ENCODE peak calls at places on chromosomes 5 and 9, in four cellular contexts. H is BJ, B is PC-3, D is astrocyte of the cerebellum. W is an unnamed sample.

GRCh38 chr9:34343090-34343489 is 13.7 kb downstream of the NUDT2 start:
- DNase-seq in D (no peak), B (no peak), H (no peak), W (no peak)

GRCh38 chr5:103373576-103374472 is 115.3 kb downstream of the MACIR start:
- DNase-seq in H (no peak), D (no peak), B (no peak), W (no peak)

GRCh38 chr5:41256400-41256799 is 43.1 kb upstream of the C6 start:
- DNase-seq in B (peak), H (no peak), D (peak), W (no peak)

GRCh38 chr9:121819511-121820231 is 168.2 kb downstream of the DAB2IP start:
- DNase-seq in H (no peak), B (no peak), D (no peak), W (peak)

GRCh38 chr5:160799160-160799559 is 52.9 kb downstream of the ATP10B start:
- DNase-seq in D (no peak), B (no peak), H (no peak), W (no peak)

GRCh38 chr5:137310051-137310730 is 188.9 kb downstream of the SPOCK1 start:
- DNase-seq in H (peak), D (peak), B (peak), W (peak)

GRCh38 chr5:77774981-77775772 is 962 bp downstream of the TBCA start:
- DNase-seq in D (peak), B (peak), H (no peak), W (peak)

GRCh38 chr5:26329562-26330189 is 708.7 kb downstream of the CDH9 start:
- DNase-seq in H (no peak), B (peak), D (no peak), W (no peak)

GRCh38 chr5:95712347-95712958 is 18.7 kb upstream of the RHOBTB3 start:
- DNase-seq in H (peak), D (peak), B (peak), W (no peak)

GRCh38 chr9:105194234-105194633 is 50.2 kb upstream of the SLC44A1 start:
- DNase-seq in D (no peak), H (no peak), B (peak), W (no peak)

GRCh38 chr9:80699551-80699998 is 989.8 kb downstream of the TLE1 start:
- DNase-seq in B (peak), D (peak), H (no peak), W (peak)

DNA sequence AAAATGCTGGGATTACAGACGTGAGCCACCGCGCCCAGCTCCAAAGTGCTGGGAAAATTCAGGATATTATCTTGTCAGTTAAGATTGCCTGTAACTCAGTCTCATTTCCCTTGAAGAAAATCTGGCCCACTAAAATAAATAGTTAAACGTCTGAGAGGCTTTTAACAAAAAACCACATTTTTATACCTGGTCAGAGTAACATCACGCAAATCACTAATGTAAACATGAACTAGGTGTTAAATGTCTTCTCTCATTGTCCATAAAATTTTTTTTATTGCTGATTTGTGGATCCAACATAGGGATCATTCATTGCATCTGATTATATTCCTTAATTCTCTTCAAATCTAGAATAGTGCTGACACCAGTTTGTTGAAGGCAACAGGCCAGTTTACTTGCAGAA is 22.3 kb downstream of the CNOT6 start:
- DNase-seq in D (no peak), H (no peak), B (no peak), W (no peak)
- TF ChIP-seq CTCF in D (no peak), H (no peak), B (no peak), W (no peak)

GRCh38 chr9:128685636-128686489 is 3.2 kb upstream of the SET start:
- DNase-seq in B (no peak), H (no peak), D (no peak), W (no peak)
- H3K4me3 ChIP-seq in B (peak), H (no peak), D (no peak), W (no peak)

GRCh38 chr5:177493795-177494355 is 3.5 kb downstream of the PDLIM7 start:
- DNase-seq in B (no peak), D (no peak), H (no peak), W (no peak)
- TF ChIP-seq CTCF in B (no peak), D (no peak), H (no peak), W (no peak)

DNA sequence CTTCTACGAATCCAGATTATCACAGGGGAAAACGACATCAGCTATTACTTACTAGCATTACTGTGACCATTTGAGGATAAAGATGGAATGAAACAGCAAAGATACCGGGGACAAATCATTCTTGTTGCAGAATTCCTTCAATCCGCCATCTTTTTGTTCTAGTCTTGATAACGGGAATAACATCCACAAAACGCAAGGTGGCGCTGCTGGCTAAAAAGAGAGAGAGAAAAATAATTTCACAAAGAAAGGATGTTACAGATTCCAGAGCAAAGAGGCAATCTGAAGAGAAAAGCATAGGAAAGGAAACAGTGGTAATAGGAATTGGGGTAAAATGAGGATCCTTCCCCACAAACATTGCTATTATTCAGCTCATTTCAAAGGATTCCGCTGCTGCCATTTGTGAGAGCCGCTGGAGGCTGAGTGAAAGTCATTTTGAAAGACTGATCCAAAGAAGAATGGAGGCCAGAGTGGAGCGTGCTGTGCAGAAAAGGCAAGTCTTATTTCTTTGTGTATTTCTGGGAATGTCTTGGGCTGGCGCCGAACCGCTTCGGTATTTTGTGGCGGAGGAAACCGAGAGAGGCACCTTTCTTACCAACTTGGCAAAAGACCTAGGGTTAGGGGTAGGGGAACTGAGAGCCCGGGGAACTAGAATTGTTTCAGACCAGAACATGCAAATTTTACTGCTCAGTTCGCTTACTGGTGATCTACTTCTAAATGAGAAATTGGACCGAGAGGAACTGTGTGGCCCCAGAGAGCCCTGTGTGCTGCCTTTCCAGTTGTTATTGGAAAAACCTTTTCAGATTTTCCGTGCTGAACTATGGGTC is at the start of gene PCDHB7:
- DNase-seq in D (no peak), H (no peak), B (no peak), W (no peak)
- H3K4me3 ChIP-seq in D (no peak), H (peak), B (no peak), W (no peak)

GRCh38 chr9:92242779-92243136 is 50.7 kb downstream of the IARS1 start:
- DNase-seq in B (no peak), H (no peak), D (no peak), W (no peak)
- TF ChIP-seq CTCF in B (peak), H (no peak), D (no peak), W (no peak)

GRCh38 chr9:89179535-89179919 is 909 bp upstream of the SHC3 start:
- DNase-seq in D (no peak), B (peak), H (no peak), W (no peak)
- H3K4me3 ChIP-seq in D (peak), B (peak), H (peak), W (peak)